ENCODE peak calls at places on chromosomes 2 and 18, in ten cellular contexts. Z is fibroblast of lung; H is GM23248; B is mesendoderm; L is psoas muscle; S is neuronal stem cell; P is PC-9; D is esophagus squamous epithelium; O is CD4-positive, alpha-beta memory T cell; T is lower lobe of right lung. K is an unnamed sample. For H3K4me1, the result is how much of the 10 kb centered on the place peaks cover.

GRCh38 chr2:144288428-144288827 is 231.5 kb downstream of the ZEB2 start:
- DNase-seq in D (no peak), P (no peak), O (no peak), H (no peak), L (no peak), Z (peak), B (peak), S (no peak), T (no peak), K (no peak)

GRCh38 chr2:152097291-152098032 is 1.4 kb downstream of the CACNB4 start:
- DNase-seq in Z (peak), T (no peak), P (peak), D (no peak), S (peak), L (no peak), B (peak), O (no peak), H (peak), K (no peak)

GRCh38 chr18:58288922-58289797 is 245.1 kb downstream of the NEDD4L start:
- DNase-seq in S (no peak), T (no peak), H (peak), B (peak), O (no peak), Z (peak), D (no peak), P (peak), L (no peak), K (no peak)

GRCh38 chr18:34385306-34385705 is 160.6 kb upstream of the NOL4 start:
- DNase-seq in H (no peak), B (no peak), T (no peak), O (no peak), S (no peak), L (no peak), D (no peak), Z (no peak), P (no peak), K (no peak)

GRCh38 chr2:53018830-53019425 is 748.7 kb upstream of the CHAC2 start:
- DNase-seq in Z (peak), T (no peak), H (no peak), P (no peak), O (no peak), L (no peak), B (peak), D (no peak), S (no peak), K (no peak)

GRCh38 chr2:216081012-216081411 is 597 bp downstream of the PECR start:
- DNase-seq in H (no peak), Z (no peak), D (no peak), B (no peak), S (no peak), P (no peak), T (no peak), O (no peak), L (no peak), K (no peak)

GRCh38 chr2:30185175-30185574 is 38.4 kb downstream of the YPEL5 start:
- DNase-seq in L (no peak), D (no peak), Z (peak), O (no peak), H (peak), S (no peak), B (no peak), T (no peak), P (no peak), K (no peak)

GRCh38 chr18:70377317-70377799 is 88.5 kb downstream of the SOCS6 start:
- DNase-seq in Z (peak), T (no peak), H (peak), L (no peak), O (no peak), D (no peak), B (no peak), S (no peak), P (no peak), K (peak)

GRCh38 chr2:238942941-238943715 is 95.2 kb downstream of the TWIST2 start:
- DNase-seq in P (no peak), L (no peak), O (no peak), B (no peak), D (no peak), H (peak), Z (peak), T (no peak), S (no peak), K (peak)

GRCh38 chr2:44392338-44392943 is 30.7 kb downstream of the CAMKMT start:
- DNase-seq in L (peak), P (peak), S (peak), B (peak), T (no peak), H (peak), O (peak), Z (peak), D (no peak), K (peak)

GRCh38 chr2:238169021-238169707 is 10.4 kb downstream of the ERFE start:
- DNase-seq in O (no peak), Z (peak), T (no peak), L (peak), D (no peak), S (no peak), P (no peak), H (peak), B (no peak), K (peak)

GRCh38 chr2:140454717-140455116 is 1674.5 kb upstream of the NXPH2 start:
- DNase-seq in Z (peak), B (no peak), S (no peak), H (peak), L (no peak), O (no peak), T (no peak), D (no peak), P (no peak), K (no peak)

GRCh38 chr2:158394453-158394852 is 62.1 kb downstream of the CCDC148 start:
- DNase-seq in O (no peak), Z (no peak), H (peak), D (no peak), S (no peak), P (no peak), B (no peak), L (no peak), T (no peak), K (no peak)

GRCh38 chr2:7448578-7449264 is 531.5 kb downstream of the RNF144A start:
- DNase-seq in T (no peak), L (no peak), Z (no peak), H (no peak), D (no peak), P (no peak), S (no peak), O (no peak), B (no peak), K (no peak)

GRCh38 chr2:171952748-171953147 is 30.5 kb downstream of the HAT1 start:
- DNase-seq in Z (no peak), D (no peak), T (no peak), L (no peak), S (no peak), H (no peak), P (no peak), O (no peak), B (no peak), K (no peak)

GRCh38 chr2:101763496-101764333 is 66.2 kb downstream of the MAP4K4 start:
- DNase-seq in B (no peak), H (peak), L (no peak), S (no peak), T (no peak), P (no peak), D (no peak), O (no peak), Z (no peak), K (no peak)

GRCh38 chr2:381181-381580 is 93.3 kb upstream of the ALKAL2 start:
- DNase-seq in D (no peak), S (no peak), O (no peak), H (no peak), P (no peak), Z (no peak), L (no peak), B (no peak), T (no peak), K (no peak)

GRCh38 chr2:55408946-55409868 is 10.4 kb downstream of the CCDC88A start:
- DNase-seq in Z (no peak), B (no peak), P (no peak), T (no peak), L (no peak), H (peak), D (no peak), S (no peak), O (no peak), K (no peak)

GRCh38 chr2:239818531-239819011 is 206.6 kb downstream of the NDUFA10 start:
- DNase-seq in S (no peak), T (no peak), H (no peak), L (no peak), Z (no peak), B (no peak), O (no peak), P (no peak), D (no peak), K (peak)

GRCh38 chr18:77015176-77015575 is 117.4 kb downstream of the MBP start:
- DNase-seq in O (no peak), T (no peak), L (no peak), Z (peak), D (no peak), H (no peak), S (no peak), P (no peak), B (no peak), K (no peak)

GRCh38 chr18:36149514-36150289 is 20.0 kb downstream of the ELP2 start:
- DNase-seq in H (no peak), Z (no peak), L (no peak), B (no peak), T (no peak), D (no peak), O (no peak), S (no peak), P (no peak), K (no peak)

GRCh38 chr2:34447097-34447496 is 848.0 kb upstream of the FAM98A start:
- DNase-seq in D (no peak), T (no peak), H (no peak), Z (no peak), S (no peak), L (no peak), B (peak), P (no peak), O (no peak), K (no peak)

GRCh38 chr2:24972315-24972958 is 682 bp upstream of the DNAJC27 start:
- DNase-seq in H (peak), T (no peak), B (peak), L (no peak), S (peak), Z (peak), O (peak), D (no peak), P (peak), K (no peak)

GRCh38 chr2:157868993-157869392 is 7.1 kb downstream of the ACVR1 start:
- DNase-seq in Z (no peak), L (no peak), P (no peak), H (peak), T (no peak), S (no peak), B (no peak), D (no peak), O (no peak), K (no peak)

GRCh38 chr18:51278045-51278649 is 80.7 kb upstream of the MEX3C start:
- DNase-seq in H (peak), B (peak), O (no peak), S (peak), T (no peak), P (peak), Z (no peak), D (no peak), L (no peak), K (peak)

GRCh38 chr18:3323900-3324299 is 62.0 kb downstream of the MYL12B start:
- DNase-seq in H (peak), S (no peak), L (no peak), P (no peak), O (no peak), Z (peak), B (no peak), D (no peak), T (no peak), K (no peak)

GRCh38 chr2:33607137-33607781 is 8.2 kb upstream of the FAM98A start:
- DNase-seq in Z (no peak), T (no peak), H (no peak), O (no peak), S (no peak), P (no peak), B (peak), L (no peak), D (no peak), K (no peak)

GRCh38 chr18:34122724-34123334 is 101.9 kb downstream of the NOL4 start:
- DNase-seq in Z (peak), O (no peak), H (peak), P (peak), D (no peak), S (peak), T (no peak), B (peak), L (no peak), K (no peak)

GRCh38 chr2:179454443-179455218 is 190.0 kb upstream of the SESTD1 start:
- DNase-seq in P (peak), D (no peak), T (no peak), S (no peak), O (no peak), L (no peak), Z (peak), B (no peak), H (peak), K (no peak)

GRCh38 chr2:26355038-26355995 is 8.7 kb upstream of the ADGRF3 start:
- DNase-seq in Z (peak), P (peak), D (no peak), B (peak), O (no peak), S (no peak), T (no peak), H (peak), L (no peak), K (no peak)

GRCh38 chr2:233487748-233488345 is 78.7 kb downstream of the USP40 start:
- DNase-seq in H (peak), S (no peak), L (no peak), P (no peak), B (no peak), T (no peak), Z (peak), O (no peak), D (no peak), K (no peak)
- H3K4me1 ChIP-seq in H (under half), S (under half), L (under half), P (half or more), B (under half), T (under half), Z (under half), O (under half), D (half or more), K (under half)

DNA sequence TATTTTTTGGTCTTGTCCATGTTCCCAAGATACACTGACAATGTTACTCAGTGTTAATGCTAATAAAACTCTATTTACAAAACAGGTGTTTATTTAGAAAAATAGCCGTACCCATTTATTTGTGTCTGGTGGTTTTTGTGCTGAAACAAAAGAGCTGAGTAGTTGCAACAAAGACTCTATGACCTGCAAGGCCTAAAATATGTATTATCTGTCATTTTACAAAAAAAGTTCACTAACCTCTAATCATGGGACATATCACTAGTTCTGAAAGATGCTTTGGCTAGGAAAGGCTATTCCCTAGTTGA is 59.2 kb upstream of the SLC25A52 start:
- DNase-seq in H (no peak), T (no peak), B (no peak), S (no peak), D (no peak), O (no peak), L (no peak), P (no peak), Z (no peak), K (no peak)
- H3K4me3 ChIP-seq in H (no peak), T (no peak), B (no peak), S (no peak), D (no peak), O (no peak), L (no peak), P (no peak), Z (no peak), K (no peak)

DNA sequence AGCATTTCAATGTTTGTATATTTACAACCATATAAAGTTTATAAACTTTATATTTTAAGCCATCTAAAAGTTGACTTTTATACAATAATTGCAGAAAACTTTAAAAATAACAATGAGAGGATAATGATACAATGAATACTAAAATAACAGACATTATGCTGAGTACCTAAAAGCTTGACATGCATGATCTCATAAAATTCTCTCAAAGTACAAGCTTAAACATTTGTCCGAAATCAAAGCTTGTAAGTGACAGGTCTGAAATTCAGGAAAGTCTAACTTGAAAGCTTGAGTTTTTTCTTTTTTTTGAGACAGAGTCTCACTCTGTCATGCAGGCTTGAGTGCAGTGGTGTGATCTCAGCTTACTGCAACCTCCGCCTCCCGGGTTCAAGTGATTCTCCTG is 84.1 kb upstream of the FRZB start:
- DNase-seq in D (no peak), S (no peak), O (no peak), Z (no peak), B (no peak), L (no peak), T (no peak), H (no peak), P (no peak), K (no peak)
- H3K4me1 ChIP-seq in D (under half), S (under half), O (under half), Z (under half), B (under half), L (under half), T (under half), H (under half), P (under half), K (under half)

GRCh38 chr18:74796928-74797576 is 199.4 kb downstream of the ZNF407 start:
- DNase-seq in Z (peak), T (no peak), S (no peak), B (peak), H (peak), O (no peak), P (no peak), D (no peak), L (no peak), K (peak)
- H3K4me3 ChIP-seq in Z (peak), T (no peak), S (no peak), B (no peak), H (peak), O (no peak), P (no peak), D (no peak), L (peak), K (peak)

DNA sequence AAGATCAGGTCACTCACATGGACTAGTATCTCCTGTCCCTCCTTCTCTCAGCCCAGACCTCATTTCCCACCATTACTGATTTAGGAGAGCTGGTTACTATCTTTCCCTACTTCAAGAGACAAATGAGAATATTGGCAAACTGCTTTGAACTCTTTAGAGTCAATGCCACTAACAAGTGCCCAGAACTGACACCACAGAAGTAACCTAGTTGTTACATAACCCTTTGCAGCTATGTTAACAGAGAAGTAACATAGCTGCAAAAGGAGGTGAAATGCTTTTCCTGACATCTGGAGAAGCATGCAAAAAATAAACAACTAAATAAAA is 30.0 kb downstream of the TGFA start:
- DNase-seq in Z (no peak), L (no peak), D (no peak), H (no peak), O (no peak), T (no peak), S (no peak), B (no peak), P (no peak), K (no peak)
- H3K4me1 ChIP-seq in Z (under half), L (under half), D (half or more), H (under half), O (under half), T (under half), S (under half), B (under half), P (half or more), K (under half)

DNA sequence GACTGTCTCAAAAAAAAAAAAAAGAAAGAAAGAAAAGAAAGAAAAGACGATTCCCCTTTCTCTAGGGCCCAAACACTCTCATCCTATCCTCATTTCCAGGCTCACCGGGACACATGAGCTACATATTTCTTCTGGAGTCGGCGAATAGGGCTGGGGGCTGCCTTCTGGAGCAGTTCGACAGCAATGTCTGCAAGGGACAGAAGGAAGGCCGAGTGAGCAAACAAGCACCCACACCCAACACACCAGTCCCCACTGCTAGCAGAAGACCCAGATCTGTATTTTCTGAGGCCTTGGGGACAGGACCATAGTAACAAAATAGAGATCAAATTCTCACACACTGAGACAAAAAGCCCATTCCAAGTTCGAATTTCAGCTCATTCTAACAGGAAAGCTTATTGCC is 1.2 kb downstream of the CNPPD1 start:
- DNase-seq in B (no peak), Z (no peak), L (no peak), S (no peak), T (no peak), O (no peak), D (no peak), H (no peak), P (no peak), K (no peak)
- H3K4me3 ChIP-seq in B (no peak), Z (peak), L (peak), S (no peak), T (peak), O (peak), D (peak), H (peak), P (peak), K (peak)

DNA sequence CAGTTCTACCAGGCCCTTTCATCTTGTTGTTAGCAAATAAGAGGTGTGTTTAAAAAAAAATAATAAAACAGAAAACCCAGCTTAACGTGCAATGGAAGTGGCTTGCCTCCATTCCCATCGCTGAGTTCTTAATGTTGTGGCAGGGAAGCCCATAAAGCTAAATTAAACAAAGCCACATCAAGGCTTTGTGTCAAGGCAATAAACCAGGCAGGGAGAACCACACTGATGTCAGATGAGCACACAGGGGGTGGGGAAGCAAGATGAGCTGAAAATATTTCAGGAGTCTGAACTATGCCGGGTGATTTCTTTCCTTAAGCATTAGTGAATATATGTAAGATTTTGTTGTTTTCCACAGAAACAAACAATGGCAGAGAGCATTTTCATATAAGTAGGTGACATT is 73.5 kb downstream of the PHLPP1 start:
- DNase-seq in B (peak), L (no peak), S (no peak), P (no peak), Z (no peak), H (no peak), O (no peak), D (no peak), T (no peak), K (no peak)
- H3K4me1 ChIP-seq in B (under half), L (under half), S (under half), P (under half), Z (under half), H (under half), O (under half), D (half or more), T (under half), K (under half)

DNA sequence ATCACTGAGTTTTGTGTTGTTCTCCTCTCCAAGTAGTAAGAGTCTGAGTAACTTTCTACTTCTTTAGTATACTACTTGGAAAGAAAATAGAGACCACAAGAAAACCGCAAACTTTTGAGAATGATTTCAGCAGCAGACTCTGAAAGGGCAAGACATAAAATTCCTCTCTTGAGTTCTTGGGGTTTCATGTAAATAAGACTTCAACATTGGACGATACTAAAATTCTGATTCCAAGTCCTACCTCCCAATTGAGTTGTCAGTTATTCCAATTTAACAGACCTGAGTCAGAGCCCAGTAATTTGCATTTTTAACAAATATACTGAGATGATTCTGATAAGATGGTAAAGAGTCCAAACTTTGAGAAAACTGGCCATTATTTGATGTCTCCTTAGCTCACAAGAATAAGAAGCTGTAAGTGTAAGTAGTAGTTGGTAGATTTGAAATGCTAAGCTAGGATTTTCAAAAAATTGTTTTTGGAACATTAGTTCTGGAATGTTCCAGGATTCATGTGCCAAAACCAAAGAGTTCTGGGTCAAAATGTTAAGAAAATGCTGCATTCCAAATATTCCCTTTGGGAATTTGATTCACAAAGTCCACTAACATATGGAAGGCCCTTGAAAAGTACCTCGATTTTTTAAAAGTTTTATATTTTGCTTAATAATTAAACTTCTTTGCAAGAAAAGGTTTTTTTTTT is 261.5 kb upstream of the SPOPL start:
- DNase-seq in O (no peak), D (no peak), T (no peak), Z (peak), H (peak), L (no peak), B (no peak), P (no peak), S (no peak), K (no peak)
- H3K4me3 ChIP-seq in O (no peak), D (no peak), T (no peak), Z (no peak), H (no peak), L (no peak), B (no peak), P (no peak), S (no peak), K (no peak)